ENCODE peak calls at places on chromosomes 5 and 9, in four cellular contexts. O, S, E and U are unnamed samples.

GRCh38 chr9:86795861-86796497 is 151.3 kb downstream of the GAS1 start:
- DNase-seq in O (peak), S (no peak), E (peak), U (no peak)

GRCh38 chr9:80492221-80492620 is 920.5 kb downstream of the TLE4 start:
- DNase-seq in O (no peak), S (no peak), E (no peak), U (no peak)

GRCh38 chr5:149932445-149933350 is 11.9 kb downstream of the PDE6A start:
- DNase-seq in O (peak), S (no peak), E (no peak), U (no peak)

GRCh38 chr5:77882670-77883257 is 106.6 kb upstream of the TBCA start:
- DNase-seq in O (no peak), S (no peak), E (no peak), U (no peak)

GRCh38 chr5:172428224-172429166 is 25.8 kb downstream of the SH3PXD2B start:
- DNase-seq in O (no peak), S (no peak), E (no peak), U (no peak)

GRCh38 chr5:79771387-79771786 is 81.8 kb downstream of the CMYA5 start:
- DNase-seq in O (peak), S (no peak), E (no peak), U (no peak)

GRCh38 chr5:109706065-109706464 is 16.3 kb downstream of the MAN2A1 start:
- DNase-seq in O (no peak), S (no peak), E (no peak), U (no peak)

GRCh38 chr5:180127682-180128670 is 56.4 kb upstream of the RNF130 start:
- DNase-seq in O (no peak), S (no peak), E (peak), U (no peak)

GRCh38 chr5:173327948-173328895 is at the start of gene STC2:
- DNase-seq in O (peak), S (no peak), E (peak), U (no peak)

GRCh38 chr9:20558609-20559016 is 63.7 kb downstream of the MLLT3 start:
- DNase-seq in O (peak), S (no peak), E (no peak), U (no peak)

GRCh38 chr9:35599763-35600604 is 5.1 kb upstream of the TESK1 start:
- DNase-seq in O (no peak), S (no peak), E (no peak), U (no peak)

GRCh38 chr5:68027519-68027918 is 188.0 kb upstream of the PIK3R1 start:
- DNase-seq in O (no peak), S (no peak), E (no peak), U (no peak)

GRCh38 chr5:59040007-59040803 is 457.3 kb downstream of the RAB3C start:
- DNase-seq in O (no peak), S (no peak), E (no peak), U (no peak)

GRCh38 chr9:93188426-93189368 is 4.8 kb downstream of the WNK2 start:
- DNase-seq in O (no peak), S (no peak), E (no peak), U (no peak)

GRCh38 chr5:53426878-53427277 is 53.6 kb upstream of the FST start:
- DNase-seq in O (no peak), S (no peak), E (no peak), U (no peak)

GRCh38 chr5:138461343-138462125 is 3.7 kb upstream of the EGR1 start:
- DNase-seq in O (no peak), S (no peak), E (peak), U (no peak)

GRCh38 chr9:118563677-118564076 is 805.6 kb downstream of the BRINP1 start:
- DNase-seq in O (no peak), S (no peak), E (no peak), U (no peak)

GRCh38 chr5:73975855-73976254 is 349.9 kb downstream of the ARHGEF28 start:
- DNase-seq in O (no peak), S (no peak), E (no peak), U (no peak)

GRCh38 chr9:129145841-129146292 is 32.2 kb downstream of the IER5L start:
- DNase-seq in O (peak), S (no peak), E (peak), U (no peak)